ENCODE peak calls at places on chromosome 6, in nine cellular contexts. M is upper lobe of right lung; W is stimulated activated CD4-positive, alpha-beta T cell treated with anti-CD3 and anti-CD28 coated beads, TNF-alpha, amount 100 ng/mL, for 24 hours; U is anterior cingulate cortex; Z is WERI-Rb-1; J is activated gamma-delta T cell treated with anti-CD3 and anti-CD28 coated beads, Interleukin-2, amount 50 U/mL, for 16 hours; X is stimulated activated naive CD8-positive, alpha-beta T cell treated with anti-CD3 and anti-CD28 coated beads, Interleukin-15, Interleukin-2, amounts not matched to agents 100 U/mL and 50 U/mL, for 24 hours; E is GM10248; N is RCC 7860. K is an unnamed sample.

GRCh38 chr6:41209976-41210375 is 9.0 kb upstream of the TREML2 start:
- DNase-seq in M (no peak), W (no peak), U (no peak), Z (no peak), J (no peak), X (no peak), E (no peak), N (no peak), K (no peak)

GRCh38 chr6:105831321-105831720 is 254.8 kb upstream of the PRDM1 start:
- DNase-seq in M (no peak), W (no peak), U (no peak), Z (no peak), J (no peak), X (no peak), E (no peak), N (no peak), K (no peak)

GRCh38 chr6:117465691-117466090 is 16.8 kb upstream of the DCBLD1 start:
- DNase-seq in M (no peak), W (no peak), U (no peak), Z (no peak), J (no peak), X (no peak), E (no peak), N (no peak), K (no peak)

GRCh38 chr6:41966214-41966920 is 24.8 kb upstream of the CCND3 start:
- DNase-seq in M (no peak), W (no peak), U (no peak), Z (no peak), J (no peak), X (peak), E (no peak), N (peak), K (no peak)

GRCh38 chr6:155439376-155439775 is 16.3 kb downstream of the NOX3 start:
- DNase-seq in M (no peak), W (no peak), U (no peak), Z (no peak), J (no peak), X (no peak), E (no peak), N (no peak), K (no peak)

GRCh38 chr6:147279423-147279822 is 75.2 kb downstream of the STXBP5 start:
- DNase-seq in M (no peak), W (no peak), U (no peak), Z (no peak), J (no peak), X (no peak), E (no peak), N (no peak), K (no peak)

GRCh38 chr6:158575550-158575949 is 15.7 kb downstream of the TMEM181 start:
- DNase-seq in M (no peak), W (no peak), U (no peak), Z (no peak), J (no peak), X (no peak), E (no peak), N (no peak), K (no peak)

GRCh38 chr6:34650823-34651222 is 45.7 kb downstream of the ILRUN start:
- DNase-seq in M (no peak), W (no peak), U (no peak), Z (no peak), J (no peak), X (no peak), E (no peak), N (no peak), K (no peak)

GRCh38 chr6:167699141-167700036 is 127.3 kb upstream of the AFDN start:
- DNase-seq in M (peak), W (peak), U (no peak), Z (no peak), J (no peak), X (peak), E (peak), N (no peak), K (no peak)

GRCh38 chr6:85594197-85594930 is 706 bp upstream of the SNX14 start:
- DNase-seq in M (peak), W (peak), U (no peak), Z (peak), J (no peak), X (peak), E (no peak), N (no peak), K (no peak)

GRCh38 chr6:168626046-168626445 is 185.1 kb downstream of the SMOC2 start:
- DNase-seq in M (no peak), W (no peak), U (no peak), Z (no peak), J (no peak), X (no peak), E (no peak), N (no peak), K (no peak)

GRCh38 chr6:56757585-56757984 is 114.9 kb upstream of the DST start:
- DNase-seq in M (no peak), W (no peak), U (no peak), Z (peak), J (no peak), X (no peak), E (no peak), N (no peak), K (no peak)

GRCh38 chr6:150142304-150142656 is 564 bp upstream of the PPP1R14C start:
- DNase-seq in M (peak), W (no peak), U (no peak), Z (no peak), J (no peak), X (no peak), E (no peak), N (peak), K (no peak)

GRCh38 chr6:18388942-18389341 is 1.8 kb downstream of the RNF144B start:
- DNase-seq in M (no peak), W (no peak), U (no peak), Z (no peak), J (no peak), X (no peak), E (no peak), N (no peak), K (no peak)

GRCh38 chr6:158384671-158385110 is 72.4 kb downstream of the TULP4 start:
- DNase-seq in M (no peak), W (no peak), U (no peak), Z (no peak), J (no peak), X (no peak), E (no peak), N (no peak), K (no peak)

K was measured in cerebellar nuclear complex.